ENCODE peak calls at places on chromosomes 12 and 14, in nine cellular contexts. One of them, this sample, is unnamed.

GRCh38 chr14:77868552-77869300 is 68.8 kb downstream of the ADCK1 start:
- DNase-seq in AG04450: no peak
- DNase-seq in GM23338: no peak
- DNase-seq in esophagus squamous epithelium: no peak
- DNase-seq in kidney: no peak
- DNase-seq in cardiac fibroblast: no peak
- DNase-seq in nephron progenitor cell: no peak
- DNase-seq in progenitor cell of endocrine pancreas: no peak
- DNase-seq in astrocyte of the spinal cord: no peak
- DNase-seq in this sample: no peak

GRCh38 chr12:575948-576612 is 87.2 kb downstream of the NINJ2 start:
- DNase-seq in kidney: peak
- DNase-seq in AG04450: no peak
- DNase-seq in esophagus squamous epithelium: no peak
- DNase-seq in astrocyte of the spinal cord: peak
- DNase-seq in GM23338: peak
- DNase-seq in progenitor cell of endocrine pancreas: peak
- DNase-seq in nephron progenitor cell: peak
- DNase-seq in cardiac fibroblast: peak
- DNase-seq in this sample: peak

GRCh38 chr14:51674294-51675002 is 22.7 kb downstream of the FRMD6 start:
- DNase-seq in AG04450: no peak
- DNase-seq in nephron progenitor cell: no peak
- DNase-seq in astrocyte of the spinal cord: peak
- DNase-seq in cardiac fibroblast: peak
- DNase-seq in progenitor cell of endocrine pancreas: no peak
- DNase-seq in kidney: no peak
- DNase-seq in GM23338: no peak
- DNase-seq in esophagus squamous epithelium: no peak
- DNase-seq in this sample: no peak

GRCh38 chr12:87678453-87678852 is 350.7 kb downstream of the C12orf50 start:
- DNase-seq in GM23338: no peak
- DNase-seq in astrocyte of the spinal cord: no peak
- DNase-seq in esophagus squamous epithelium: no peak
- DNase-seq in AG04450: no peak
- DNase-seq in progenitor cell of endocrine pancreas: no peak
- DNase-seq in kidney: no peak
- DNase-seq in cardiac fibroblast: peak
- DNase-seq in nephron progenitor cell: no peak
- DNase-seq in this sample: no peak

GRCh38 chr12:70360218-70360617 is 5.9 kb upstream of the KCNMB4 start:
- DNase-seq in GM23338: no peak
- DNase-seq in nephron progenitor cell: no peak
- DNase-seq in AG04450: no peak
- DNase-seq in astrocyte of the spinal cord: no peak
- DNase-seq in progenitor cell of endocrine pancreas: no peak
- DNase-seq in cardiac fibroblast: no peak
- DNase-seq in esophagus squamous epithelium: no peak
- DNase-seq in kidney: no peak
- DNase-seq in this sample: no peak

GRCh38 chr12:29073631-29074239 is 75.3 kb upstream of the FAR2 start:
- DNase-seq in progenitor cell of endocrine pancreas: no peak
- DNase-seq in GM23338: peak
- DNase-seq in esophagus squamous epithelium: no peak
- DNase-seq in AG04450: peak
- DNase-seq in astrocyte of the spinal cord: peak
- DNase-seq in nephron progenitor cell: no peak
- DNase-seq in kidney: no peak
- DNase-seq in cardiac fibroblast: peak
- DNase-seq in this sample: no peak

GRCh38 chr14:70822706-70823185 is 13.4 kb upstream of the MAP3K9 start:
- DNase-seq in GM23338: peak
- DNase-seq in esophagus squamous epithelium: no peak
- DNase-seq in kidney: peak
- DNase-seq in AG04450: no peak
- DNase-seq in progenitor cell of endocrine pancreas: peak
- DNase-seq in cardiac fibroblast: peak
- DNase-seq in nephron progenitor cell: peak
- DNase-seq in astrocyte of the spinal cord: no peak
- DNase-seq in this sample: no peak

GRCh38 chr12:125983094-125983783 is 918.0 kb downstream of the AACS start:
- DNase-seq in cardiac fibroblast: peak
- DNase-seq in progenitor cell of endocrine pancreas: peak
- DNase-seq in kidney: no peak
- DNase-seq in esophagus squamous epithelium: no peak
- DNase-seq in nephron progenitor cell: peak
- DNase-seq in astrocyte of the spinal cord: peak
- DNase-seq in AG04450: no peak
- DNase-seq in GM23338: peak
- DNase-seq in this sample: no peak

GRCh38 chr12:2261708-2262107 is 208.9 kb downstream of the CACNA1C start:
- DNase-seq in GM23338: no peak
- DNase-seq in progenitor cell of endocrine pancreas: no peak
- DNase-seq in cardiac fibroblast: no peak
- DNase-seq in astrocyte of the spinal cord: no peak
- DNase-seq in AG04450: no peak
- DNase-seq in esophagus squamous epithelium: no peak
- DNase-seq in nephron progenitor cell: no peak
- DNase-seq in kidney: no peak
- DNase-seq in this sample: no peak

GRCh38 chr12:92506891-92507290 is 195.9 kb upstream of the PLEKHG7 start:
- DNase-seq in nephron progenitor cell: no peak
- DNase-seq in AG04450: no peak
- DNase-seq in kidney: no peak
- DNase-seq in GM23338: no peak
- DNase-seq in cardiac fibroblast: no peak
- DNase-seq in astrocyte of the spinal cord: no peak
- DNase-seq in esophagus squamous epithelium: no peak
- DNase-seq in progenitor cell of endocrine pancreas: no peak
- DNase-seq in this sample: no peak

GRCh38 chr12:28787151-28787550 is 361.9 kb upstream of the FAR2 start:
- DNase-seq in progenitor cell of endocrine pancreas: no peak
- DNase-seq in cardiac fibroblast: peak
- DNase-seq in esophagus squamous epithelium: no peak
- DNase-seq in nephron progenitor cell: no peak
- DNase-seq in astrocyte of the spinal cord: peak
- DNase-seq in AG04450: no peak
- DNase-seq in GM23338: no peak
- DNase-seq in kidney: no peak
- DNase-seq in this sample: no peak

GRCh38 chr12:98653866-98654493 is 8.9 kb downstream of the APAF1 start:
- DNase-seq in nephron progenitor cell: no peak
- DNase-seq in progenitor cell of endocrine pancreas: no peak
- DNase-seq in astrocyte of the spinal cord: peak
- DNase-seq in AG04450: peak
- DNase-seq in esophagus squamous epithelium: no peak
- DNase-seq in GM23338: peak
- DNase-seq in cardiac fibroblast: peak
- DNase-seq in kidney: no peak
- DNase-seq in this sample: no peak

GRCh38 chr14:35122696-35123387 is 490 bp downstream of the PRORP start:
- DNase-seq in cardiac fibroblast: peak
- DNase-seq in progenitor cell of endocrine pancreas: no peak
- DNase-seq in esophagus squamous epithelium: no peak
- DNase-seq in nephron progenitor cell: no peak
- DNase-seq in GM23338: peak
- DNase-seq in kidney: no peak
- DNase-seq in astrocyte of the spinal cord: peak
- DNase-seq in AG04450: peak
- DNase-seq in this sample: no peak

GRCh38 chr12:113273053-113273725 is 51.9 kb downstream of the TPCN1 start:
- DNase-seq in GM23338: peak
- DNase-seq in cardiac fibroblast: peak
- DNase-seq in esophagus squamous epithelium: no peak
- DNase-seq in nephron progenitor cell: no peak
- DNase-seq in astrocyte of the spinal cord: no peak
- DNase-seq in AG04450: no peak
- DNase-seq in progenitor cell of endocrine pancreas: no peak
- DNase-seq in kidney: no peak
- DNase-seq in this sample: no peak

GRCh38 chr14:59022144-59022543 is 166.3 kb upstream of the DAAM1 start:
- DNase-seq in esophagus squamous epithelium: no peak
- DNase-seq in GM23338: peak
- DNase-seq in kidney: no peak
- DNase-seq in nephron progenitor cell: no peak
- DNase-seq in cardiac fibroblast: peak
- DNase-seq in astrocyte of the spinal cord: no peak
- DNase-seq in progenitor cell of endocrine pancreas: no peak
- DNase-seq in AG04450: no peak
- DNase-seq in this sample: no peak
- TF ChIP-seq CTCF in esophagus squamous epithelium: no peak
- TF ChIP-seq CTCF in GM23338: peak
- TF ChIP-seq CTCF in kidney: no peak
- TF ChIP-seq CTCF in nephron progenitor cell: no peak
- TF ChIP-seq CTCF in cardiac fibroblast: peak
- TF ChIP-seq CTCF in astrocyte of the spinal cord: no peak
- TF ChIP-seq CTCF in progenitor cell of endocrine pancreas: no peak
- TF ChIP-seq CTCF in AG04450: no peak
- TF ChIP-seq CTCF in this sample: no peak

DNA sequence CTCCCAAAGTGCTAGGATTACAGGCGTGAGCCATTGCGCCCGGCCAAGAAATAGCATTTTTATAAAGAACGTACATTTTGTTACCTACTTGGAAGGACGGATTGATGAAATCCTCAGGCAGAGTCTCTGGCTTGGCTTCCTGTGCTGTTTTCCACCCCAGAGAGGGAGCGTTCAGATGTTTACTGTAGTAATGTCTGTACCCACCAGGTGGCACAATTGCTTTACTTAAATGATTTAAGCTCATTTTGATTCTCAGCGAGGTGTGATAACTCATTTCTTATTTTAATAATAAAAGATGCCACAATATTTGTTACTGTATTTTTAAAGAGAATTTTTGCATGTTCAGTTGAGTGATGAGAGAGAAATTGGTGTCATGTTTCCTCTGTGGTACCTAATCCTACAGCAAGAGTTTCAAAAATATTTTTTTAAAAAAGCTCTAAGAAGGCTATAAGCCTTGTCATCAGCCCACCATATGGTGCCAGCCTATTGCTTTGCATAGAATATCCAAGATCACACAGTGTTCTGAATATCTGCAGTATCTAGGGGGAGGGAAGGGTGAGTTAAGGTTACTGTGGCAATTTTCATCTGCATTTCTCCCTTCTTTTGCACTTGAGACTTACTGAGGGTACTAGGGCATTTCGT is 82.6 kb upstream of the TRAF3 start:
- DNase-seq in kidney: no peak
- DNase-seq in progenitor cell of endocrine pancreas: peak
- DNase-seq in AG04450: peak
- DNase-seq in esophagus squamous epithelium: no peak
- DNase-seq in astrocyte of the spinal cord: peak
- DNase-seq in GM23338: peak
- DNase-seq in cardiac fibroblast: peak
- DNase-seq in nephron progenitor cell: peak
- DNase-seq in this sample: peak
- TF ChIP-seq CTCF in kidney: peak
- TF ChIP-seq CTCF in progenitor cell of endocrine pancreas: peak
- TF ChIP-seq CTCF in AG04450: peak
- TF ChIP-seq CTCF in esophagus squamous epithelium: peak
- TF ChIP-seq CTCF in astrocyte of the spinal cord: peak
- TF ChIP-seq CTCF in GM23338: peak
- TF ChIP-seq CTCF in cardiac fibroblast: peak
- TF ChIP-seq CTCF in nephron progenitor cell: peak
- TF ChIP-seq CTCF in this sample: peak

GRCh38 chr12:78818487-78818886 is 46.1 kb upstream of the SYT1 start:
- DNase-seq in astrocyte of the spinal cord: no peak
- DNase-seq in GM23338: peak
- DNase-seq in nephron progenitor cell: no peak
- DNase-seq in cardiac fibroblast: no peak
- DNase-seq in esophagus squamous epithelium: no peak
- DNase-seq in kidney: no peak
- DNase-seq in AG04450: no peak
- DNase-seq in progenitor cell of endocrine pancreas: no peak
- DNase-seq in this sample: no peak
- TF ChIP-seq CTCF in astrocyte of the spinal cord: no peak
- TF ChIP-seq CTCF in GM23338: no peak
- TF ChIP-seq CTCF in nephron progenitor cell: no peak
- TF ChIP-seq CTCF in cardiac fibroblast: no peak
- TF ChIP-seq CTCF in esophagus squamous epithelium: no peak
- TF ChIP-seq CTCF in kidney: no peak
- TF ChIP-seq CTCF in AG04450: no peak
- TF ChIP-seq CTCF in progenitor cell of endocrine pancreas: no peak
- TF ChIP-seq CTCF in this sample: no peak

GRCh38 chr12:53481957-53482586 is 17.2 kb downstream of the MAP3K12 start:
- DNase-seq in esophagus squamous epithelium: no peak
- DNase-seq in astrocyte of the spinal cord: no peak
- DNase-seq in GM23338: peak
- DNase-seq in nephron progenitor cell: no peak
- DNase-seq in cardiac fibroblast: no peak
- DNase-seq in AG04450: no peak
- DNase-seq in kidney: peak
- DNase-seq in progenitor cell of endocrine pancreas: no peak
- DNase-seq in this sample: no peak
- TF ChIP-seq CTCF in esophagus squamous epithelium: no peak
- TF ChIP-seq CTCF in astrocyte of the spinal cord: peak
- TF ChIP-seq CTCF in GM23338: peak
- TF ChIP-seq CTCF in nephron progenitor cell: peak
- TF ChIP-seq CTCF in cardiac fibroblast: peak
- TF ChIP-seq CTCF in AG04450: peak
- TF ChIP-seq CTCF in kidney: no peak
- TF ChIP-seq CTCF in progenitor cell of endocrine pancreas: peak
- TF ChIP-seq CTCF in this sample: no peak